ENCODE peak calls at places on chromosomes 6 and 20, in seven cellular contexts. N is tibial artery; I is CD4-positive, alpha-beta T cell; A is PC-3; Q is mesenchymal stem cell; M is MM.1S; G is endodermal cell. Y is an unnamed sample.

GRCh38 chr6:165181951-165182414 is 127.4 kb downstream of the C6orf118 start:
- DNase-seq in N (no peak), I (no peak), A (peak), Q (no peak), M (no peak), G (no peak), Y (peak)

GRCh38 chr6:85676086-85676729 is 33.5 kb upstream of the SYNCRIP start:
- DNase-seq in N (no peak), I (no peak), A (peak), Q (peak), M (no peak), G (no peak), Y (no peak)

GRCh38 chr20:57445298-57445697 is 54.1 kb downstream of the RBM38 start:
- DNase-seq in N (peak), I (no peak), A (peak), Q (peak), M (no peak), G (no peak), Y (no peak)

GRCh38 chr20:561437-562231 is 18.0 kb upstream of the CSNK2A1 start:
- DNase-seq in N (peak), I (no peak), A (peak), Q (peak), M (peak), G (peak), Y (no peak)

GRCh38 chr20:59459586-59459985 is 144.8 kb upstream of the PHACTR3 start:
- DNase-seq in N (no peak), I (no peak), A (no peak), Q (no peak), M (no peak), G (no peak), Y (no peak)

GRCh38 chr6:49416195-49416594 is 46.9 kb downstream of the MMUT start:
- DNase-seq in N (no peak), I (no peak), A (peak), Q (no peak), M (no peak), G (no peak), Y (no peak)

GRCh38 chr20:42483694-42484303 is 705.9 kb downstream of the PTPRT start:
- DNase-seq in N (no peak), I (no peak), A (no peak), Q (no peak), M (peak), G (peak), Y (no peak)

GRCh38 chr6:90249044-90249443 is 47.6 kb downstream of the BACH2 start:
- DNase-seq in N (no peak), I (no peak), A (peak), Q (no peak), M (no peak), G (no peak), Y (no peak)

GRCh38 chr6:43263314-43264178 is 20.3 kb downstream of the TTBK1 start:
- DNase-seq in N (no peak), I (peak), A (peak), Q (peak), M (peak), G (peak), Y (no peak)

GRCh38 chr6:157997893-157998608 is 16.4 kb downstream of the SYNJ2 start:
- DNase-seq in N (no peak), I (no peak), A (no peak), Q (no peak), M (no peak), G (no peak), Y (no peak)

GRCh38 chr20:34579191-34579661 is 20.7 kb downstream of the MAP1LC3A start:
- DNase-seq in N (peak), I (no peak), A (peak), Q (peak), M (no peak), G (no peak), Y (peak)

GRCh38 chr20:21099653-21100589 is 6.2 kb downstream of the LINC00237 start:
- DNase-seq in N (no peak), I (no peak), A (no peak), Q (peak), M (peak), G (peak), Y (no peak)

DNA sequence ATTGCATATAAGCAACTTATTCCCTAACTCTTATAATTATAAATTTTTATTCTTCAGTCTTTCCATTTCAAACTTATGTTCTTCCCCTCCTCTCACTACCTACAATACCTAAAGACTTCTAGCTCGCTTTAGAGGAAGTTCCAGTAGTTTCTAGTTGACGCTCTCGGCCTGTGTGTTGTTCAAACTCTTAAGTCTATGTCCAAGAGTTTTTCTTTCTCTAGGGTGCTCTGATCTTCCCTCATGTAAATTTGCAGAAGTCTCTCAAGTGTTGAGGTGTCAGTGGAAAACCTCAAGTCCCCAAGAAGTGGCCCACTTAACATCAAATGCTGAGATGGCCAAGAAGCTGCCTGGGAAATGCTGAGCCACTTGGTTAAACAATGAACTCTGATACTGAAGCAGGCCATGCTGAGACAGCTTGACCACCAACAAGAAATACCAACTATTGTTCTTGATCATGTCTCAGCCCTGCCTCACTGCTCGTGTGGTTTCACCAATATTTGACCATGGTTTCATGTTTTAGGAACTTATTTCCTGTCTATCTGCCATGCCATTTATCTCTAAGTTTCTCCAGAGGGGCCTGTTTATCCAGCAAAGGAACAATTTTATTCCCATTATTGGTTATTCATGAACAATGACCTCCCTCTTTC is 100.9 kb upstream of the TCF21 start:
- DNase-seq in N (no peak), I (no peak), A (no peak), Q (no peak), M (no peak), G (no peak), Y (no peak)
- H3K27ac ChIP-seq in N (no peak), I (no peak), A (no peak), Q (no peak), M (no peak), G (no peak), Y (no peak)

DNA sequence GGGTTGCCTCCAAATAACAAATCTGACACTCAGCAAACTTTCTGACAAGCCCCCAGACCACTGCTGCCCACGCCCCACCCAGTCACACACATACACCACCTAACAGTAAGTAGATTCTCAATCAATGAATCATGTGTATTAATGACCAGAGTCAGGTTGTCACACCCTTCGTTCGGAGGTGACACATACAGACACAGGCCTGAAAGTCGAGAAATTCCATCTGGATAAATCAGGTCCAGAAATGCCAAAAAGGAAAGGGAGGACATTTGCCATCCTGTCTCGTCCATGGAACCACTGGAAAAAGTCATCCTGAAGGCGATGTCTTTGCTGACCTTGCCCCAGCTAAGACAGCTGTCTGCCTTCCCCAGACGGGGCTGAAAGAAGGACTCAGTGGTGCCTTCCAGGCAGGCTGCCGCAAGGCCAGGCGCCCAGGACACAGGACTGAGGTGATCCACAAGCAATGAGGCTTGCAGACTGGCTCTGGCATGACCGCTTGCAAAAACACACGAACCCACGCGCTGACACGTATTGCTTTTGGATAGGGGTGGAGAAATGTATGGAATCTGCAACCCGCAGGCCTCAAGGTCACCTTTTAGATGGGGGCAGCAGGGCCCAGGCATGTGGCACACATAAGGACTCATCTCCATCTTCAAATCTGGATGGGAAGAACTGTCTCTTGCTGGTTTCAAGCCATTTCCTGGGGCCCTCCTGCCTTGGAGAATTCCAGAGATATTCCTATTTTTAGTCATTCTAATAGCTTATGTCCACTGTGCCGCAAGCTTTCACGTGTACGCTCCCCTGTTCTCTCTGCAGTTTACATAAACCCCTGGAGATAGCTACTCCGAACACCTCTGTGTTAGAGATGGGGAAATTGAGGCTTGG is 9.0 kb downstream of the NFATC2 start:
- DNase-seq in N (no peak), I (no peak), A (peak), Q (peak), M (no peak), G (no peak), Y (peak)
- H3K27ac ChIP-seq in N (peak), I (peak), A (peak), Q (no peak), M (no peak), G (no peak), Y (peak)

GRCh38 chr6:118892248-118893094 is 1.5 kb upstream of the ASF1A start:
- DNase-seq in N (no peak), I (no peak), A (peak), Q (no peak), M (no peak), G (no peak), Y (no peak)
- H3K27ac ChIP-seq in N (peak), I (peak), A (peak), Q (peak), M (peak), G (no peak), Y (peak)

GRCh38 chr6:125868996-125869395 is 78.2 kb downstream of the NCOA7 start:
- DNase-seq in N (no peak), I (no peak), A (no peak), Q (peak), M (no peak), G (no peak), Y (no peak)
- H3K27ac ChIP-seq in N (no peak), I (no peak), A (no peak), Q (no peak), M (no peak), G (no peak), Y (no peak)

GRCh38 chr6:122712093-122712863 is 67.2 kb upstream of the FABP7 start:
- DNase-seq in N (no peak), I (no peak), A (peak), Q (peak), M (no peak), G (no peak), Y (no peak)
- H3K27ac ChIP-seq in N (no peak), I (no peak), A (peak), Q (peak), M (no peak), G (no peak), Y (no peak)

GRCh38 chr6:98835149-98836024 is 1.0 kb downstream of the POU3F2 start:
- DNase-seq in N (no peak), I (no peak), A (no peak), Q (no peak), M (peak), G (peak), Y (no peak)
- H3K27ac ChIP-seq in N (no peak), I (no peak), A (no peak), Q (no peak), M (no peak), G (peak), Y (no peak)

GRCh38 chr6:30885481-30885998 is 1.2 kb downstream of the DDR1 start:
- DNase-seq in N (peak), I (no peak), A (peak), Q (peak), M (no peak), G (no peak), Y (no peak)
- H3K27ac ChIP-seq in N (peak), I (no peak), A (peak), Q (peak), M (no peak), G (peak), Y (peak)

GRCh38 chr6:31719001-31719400 is 2.5 kb downstream of the LY6G6C start:
- DNase-seq in N (no peak), I (no peak), A (no peak), Q (no peak), M (no peak), G (peak), Y (no peak)
- H3K27ac ChIP-seq in N (no peak), I (no peak), A (peak), Q (no peak), M (no peak), G (no peak), Y (peak)

GRCh38 chr6:106533079-106533478 is 96.2 kb downstream of the RTN4IP1 start:
- DNase-seq in N (no peak), I (no peak), A (no peak), Q (no peak), M (no peak), G (no peak), Y (no peak)
- H3K27ac ChIP-seq in N (no peak), I (no peak), A (no peak), Q (no peak), M (no peak), G (no peak), Y (peak)

GRCh38 chr6:1678966-1679690 is 69.4 kb downstream of the FOXC1 start:
- DNase-seq in N (no peak), I (no peak), A (no peak), Q (no peak), M (no peak), G (no peak), Y (no peak)
- H3K27ac ChIP-seq in N (peak), I (no peak), A (peak), Q (no peak), M (no peak), G (no peak), Y (no peak)